ENCODE peak calls at places on chromosomes 3 and 15, in seven cellular contexts. W is astrocyte of the spinal cord, T is IMR-90, H is HCT116, G is HFF-Myc, S is kidney, F is fibroblast of lung. K is an unnamed sample.

GRCh38 chr3:98532709-98533571 is 1.2 kb downstream of the GPR15 start:
- DNase-seq in S (no peak), T (no peak), W (no peak), F (no peak), G (no peak), H (no peak), K (no peak)

GRCh38 chr15:36737430-36737891 is 158.0 kb downstream of the CDIN1 start:
- DNase-seq in G (peak; percentile 26), S (no peak), T (peak; percentile 83), W (peak; percentile 31), F (peak; percentile 29), H (no peak), K (peak; percentile 66)

GRCh38 chr3:28799084-28799483 is 450.5 kb upstream of the AZI2 start:
- DNase-seq in W (no peak), H (peak; percentile 4), F (no peak), G (no peak), S (no peak), T (peak; percentile 0), K (peak; percentile 10)

GRCh38 chr15:72229076-72229946 is 1.7 kb downstream of the PKM start:
- DNase-seq in W (no peak), T (peak; percentile 24), H (no peak), F (peak; percentile 36), S (no peak), G (no peak), K (peak; percentile 53)

GRCh38 chr3:39590776-39591175 is 123.3 kb downstream of the MOBP start:
- DNase-seq in G (no peak), S (no peak), W (no peak), H (no peak), T (no peak), F (no peak), K (no peak)

GRCh38 chr3:13892304-13892703 is 12.4 kb upstream of the WNT7A start:
- DNase-seq in T (no peak), F (no peak), G (no peak), H (no peak), W (no peak), S (no peak), K (no peak)

GRCh38 chr3:141863497-141863896 is 12.9 kb upstream of the ATP1B3 start:
- DNase-seq in T (no peak), G (no peak), W (no peak), H (no peak), F (no peak), S (no peak), K (no peak)

GRCh38 chr3:114442251-114442650 is 148.4 kb downstream of the TIGIT start:
- DNase-seq in W (peak; percentile 62), T (peak; percentile 77), S (no peak), G (no peak), H (no peak), F (peak; percentile 53), K (peak; percentile 40)

GRCh38 chr15:67836477-67836876 is 3.4 kb downstream of the RNU6-1 start:
- DNase-seq in T (peak; percentile 33), W (peak; percentile 49), S (peak; percentile 71), G (no peak), H (no peak), F (peak; percentile 60), K (peak; percentile 44)

GRCh38 chr3:132753946-132754345 is 31.7 kb upstream of the NPHP3 start:
- DNase-seq in H (no peak), T (no peak), S (no peak), G (no peak), W (no peak), F (no peak), K (no peak)

GRCh38 chr15:65323071-65323511 is 18.6 kb downstream of the RNU5B-1 start:
- DNase-seq in G (peak; percentile 19), S (no peak), H (no peak), W (peak; percentile 33), T (peak; percentile 24), F (peak; percentile 32), K (peak; percentile 60)

GRCh38 chr15:43498988-43499387 is 6.0 kb upstream of the TP53BP1 start:
- DNase-seq in W (no peak), G (no peak), H (no peak), F (no peak), T (no peak), S (no peak), K (no peak)

GRCh38 chr3:11186771-11187170 is 32.5 kb downstream of the HRH1 start:
- DNase-seq in H (no peak), T (peak; percentile 55), F (no peak), W (no peak), G (no peak), S (no peak), K (peak; percentile 63)

GRCh38 chr3:191333481-191333880 is 3.2 kb upstream of the UTS2B start:
- DNase-seq in W (no peak), S (no peak), F (no peak), T (no peak), G (no peak), H (no peak), K (no peak)

GRCh38 chr15:64162478-64162868 is 349 bp downstream of the PPIB start:
- DNase-seq in W (no peak), S (no peak), H (no peak), G (no peak), T (no peak), F (no peak), K (no peak)

GRCh38 chr15:70323111-70323851 is 225.6 kb upstream of the TLE3 start:
- DNase-seq in G (no peak), F (peak; percentile 65), S (peak; percentile 87), T (no peak), W (peak; percentile 60), H (no peak), K (peak; percentile 67)

GRCh38 chr15:75696303-75696657 is 16.4 kb downstream of the CSPG4 start:
- DNase-seq in G (no peak), T (no peak), W (no peak), S (no peak), F (no peak), H (no peak), K (no peak)

GRCh38 chr3:121852256-121852655 is 17.2 kb downstream of the EAF2 start:
- DNase-seq in S (no peak), F (no peak), G (no peak), T (no peak), W (no peak), H (no peak), K (no peak)

GRCh38 chr3:121855555-121855954 is 20.5 kb downstream of the EAF2 start:
- DNase-seq in S (no peak), W (no peak), H (peak; percentile 26), G (no peak), F (no peak), T (no peak), K (peak; percentile 1)
- TF ChIP-seq CTCF in S (peak; percentile 44), W (peak; percentile 20), H (peak; percentile 61), G (peak; percentile 15), F (no peak), T (peak; percentile 5), K (peak; percentile 36)

DNA sequence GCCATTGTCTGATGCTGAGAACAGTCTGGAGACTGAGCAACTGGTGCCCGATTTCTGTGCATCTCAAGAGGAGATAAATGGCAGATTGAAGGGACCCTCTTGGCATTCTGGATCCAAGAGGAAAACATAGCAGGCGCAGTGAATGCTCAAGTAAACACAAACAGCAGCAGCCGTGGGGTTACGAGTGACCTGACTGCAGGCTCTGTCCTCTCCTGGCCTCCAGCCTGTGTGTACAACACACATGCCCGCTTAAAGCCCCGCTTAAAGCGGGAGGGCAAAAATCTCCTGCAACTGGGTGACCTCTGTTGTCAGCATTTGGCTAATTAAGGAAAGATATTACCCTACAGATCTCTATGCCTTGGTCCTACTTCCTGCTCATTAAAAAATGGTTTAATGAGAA is 120.5 kb downstream of the GREM1 start:
- DNase-seq in W (no peak), S (no peak), G (no peak), F (no peak), T (no peak), H (no peak), K (no peak)
- H3K4me3 ChIP-seq in W (no peak overlapping the region), S (no peak overlapping the region), G (no peak overlapping the region), F (no peak overlapping the region), T (no peak overlapping the region), H (no peak overlapping the region), K (no peak overlapping the region)

GRCh38 chr3:31449318-31449717 is 83.4 kb upstream of the STT3B start:
- DNase-seq in H (no peak), W (no peak), G (no peak), T (no peak), F (no peak), S (no peak), K (no peak)

GRCh38 chr3:31448035-31448881 is 84.5 kb upstream of the STT3B start:
- DNase-seq in S (no peak), W (peak; percentile 14), H (peak; percentile 24), F (no peak), G (no peak), T (peak; percentile 12), K (peak; percentile 11)

GRCh38 chr3:31450345-31450744 is 82.4 kb upstream of the STT3B start:
- DNase-seq in T (no peak), H (no peak), W (no peak), S (no peak), G (no peak), F (no peak), K (no peak)

GRCh38 chr3:31446411-31446810 is 86.3 kb upstream of the STT3B start:
- DNase-seq in W (no peak), H (no peak), T (no peak), F (no peak), S (no peak), G (no peak), K (no peak)

DNA sequence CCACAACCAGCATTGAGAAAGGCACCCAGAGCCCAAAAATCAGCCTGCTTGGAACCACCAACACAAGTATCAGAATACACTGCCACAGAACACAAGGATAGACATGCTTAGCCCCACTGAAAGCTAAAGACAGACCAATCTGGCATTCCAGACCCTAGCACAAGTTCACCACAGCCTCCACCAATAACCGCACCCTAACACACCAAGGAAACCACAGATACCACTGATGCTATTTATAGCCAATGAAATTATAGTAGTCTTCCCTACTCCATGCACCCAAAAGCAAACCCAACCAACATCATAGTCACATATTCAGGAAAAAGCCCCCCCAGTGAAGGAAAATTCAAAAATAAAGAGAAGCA is 83.9 kb upstream of the STT3B start:
- DNase-seq in W (no peak), G (no peak), T (no peak), H (no peak), S (no peak), F (no peak), K (no peak)
- TF ChIP-seq CTCF in W (no peak), G (no peak), T (no peak), H (no peak), S (no peak), F (no peak), K (no peak)

DNA sequence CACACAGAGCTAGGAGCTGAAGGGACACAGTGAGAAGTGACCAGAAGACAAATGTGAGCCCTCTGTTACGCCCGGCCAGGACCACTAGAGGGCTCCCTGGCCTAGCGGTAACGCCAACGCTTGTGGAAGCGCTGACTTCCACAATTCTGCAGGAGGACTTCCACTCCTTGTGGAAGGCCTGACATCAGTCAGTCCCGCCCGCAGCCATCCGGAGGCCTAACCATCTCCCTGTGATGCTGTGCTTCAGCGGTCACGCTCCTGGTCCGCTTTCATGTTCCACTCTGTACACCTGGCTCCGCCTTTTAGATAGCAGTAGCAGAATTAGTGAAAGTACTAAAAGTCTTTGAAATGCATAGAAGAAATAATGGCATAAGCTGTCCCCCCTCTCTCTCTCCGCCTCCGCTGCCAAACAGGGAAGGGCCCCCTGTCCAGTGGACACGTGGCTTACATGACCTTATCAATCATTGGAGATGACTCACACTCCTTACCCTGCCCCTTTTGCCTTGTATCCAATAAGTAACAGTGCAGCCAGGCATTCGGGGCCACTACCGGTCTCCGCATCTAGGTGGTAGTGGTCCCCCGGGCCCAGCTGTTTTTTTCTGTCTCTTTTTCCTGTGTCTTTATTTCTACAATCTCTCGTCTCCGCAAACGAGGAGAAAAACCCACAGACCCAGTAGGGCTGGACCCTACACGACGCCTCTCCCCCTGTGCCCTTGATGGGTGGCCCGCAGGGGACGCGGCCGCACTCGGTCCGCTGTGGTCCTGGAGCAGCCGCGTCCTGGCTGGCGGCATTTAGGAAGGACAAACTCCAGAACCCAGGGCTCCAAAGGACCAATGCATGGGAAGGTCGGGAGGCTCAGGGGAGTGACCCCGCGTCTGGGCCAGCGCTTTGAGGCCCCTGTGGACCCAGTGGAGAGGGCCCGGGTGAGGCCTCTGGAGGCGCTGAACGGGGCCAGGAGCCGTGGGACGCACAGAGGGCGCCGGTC is 27.0 kb upstream of the RPL32 start:
- DNase-seq in S (peak; percentile 92), H (peak; percentile 75), W (peak; percentile 88), T (peak; percentile 87), G (peak; percentile 49), F (peak; percentile 89), K (peak; percentile 84)
- H3K4me3 ChIP-seq in S (no peak overlapping the region), H (no peak overlapping the region), W (no peak overlapping the region), T (no peak overlapping the region), G (no peak overlapping the region), F (peak overlapping the region; percentile 10), K (no peak overlapping the region)